ENCODE peak calls at places on chromosomes 2 and 18, in ten cellular contexts. W is A549, L is OCI-LY7, M is uterus, Q is PC-3, A is pancreas, R is coronary artery, P is psoas muscle, J is cardiac muscle cell, O is tibial artery. E is an unnamed sample.

GRCh38 chr2:144320491-144320890 is 199.4 kb downstream of the ZEB2 start:
- DNase-seq in W (no peak), L (peak; percentile 49), M (no peak), Q (peak; percentile 78), A (no peak), R (no peak), P (no peak), J (no peak), O (peak; percentile 24), E (no peak)

GRCh38 chr2:27849558-27849957 is 40.6 kb downstream of the RBKS start:
- DNase-seq in W (no peak), L (no peak), M (no peak), Q (no peak), A (no peak), R (no peak), P (no peak), J (no peak), O (no peak), E (no peak)

GRCh38 chr2:26702025-26702424 is 9.5 kb downstream of the KCNK3 start:
- DNase-seq in W (no peak), L (no peak), M (no peak), Q (no peak), A (no peak), R (no peak), P (no peak), J (peak; percentile 43), O (no peak), E (no peak)

GRCh38 chr18:64275593-64276309 is 126.9 kb upstream of the LINC00305 start:
- DNase-seq in W (no peak), L (no peak), M (no peak), Q (no peak), A (no peak), R (no peak), P (no peak), J (no peak), O (no peak), E (no peak)

GRCh38 chr18:72539861-72540260 is 4.3 kb downstream of the CBLN2 start:
- DNase-seq in W (no peak), L (no peak), M (no peak), Q (no peak), A (no peak), R (no peak), P (no peak), J (no peak), O (no peak), E (no peak)

GRCh38 chr2:121699421-121700328 is 37.0 kb downstream of the NIFK start:
- DNase-seq in W (peak; percentile 76), L (peak; percentile 40), M (no peak), Q (peak; percentile 96), A (peak; percentile 62), R (no peak), P (peak; percentile 56), J (no peak), O (no peak), E (peak; percentile 32)

GRCh38 chr18:57942493-57942892 is 101.5 kb upstream of the NEDD4L start:
- DNase-seq in W (no peak), L (no peak), M (no peak), Q (no peak), A (no peak), R (no peak), P (no peak), J (no peak), O (no peak), E (no peak)

GRCh38 chr18:36155960-36156757 is 26.5 kb downstream of the ELP2 start:
- DNase-seq in W (no peak), L (no peak), M (no peak), Q (no peak), A (no peak), R (no peak), P (no peak), J (no peak), O (no peak), E (no peak)

GRCh38 chr2:169828141-169828811 is 1.0 kb downstream of the UBR3 start:
- DNase-seq in W (no peak), L (peak; percentile 56), M (peak; percentile 41), Q (peak; percentile 63), A (no peak), R (peak; percentile 80), P (peak; percentile 30), J (peak; percentile 89), O (peak; percentile 52), E (no peak)

GRCh38 chr2:169824373-169825333 is at the start of gene METTL5:
- DNase-seq in W (peak; percentile 82), L (peak; percentile 85), M (peak; percentile 76), Q (peak; percentile 86), A (peak; percentile 93), R (peak; percentile 84), P (peak; percentile 85), J (peak; percentile 91), O (peak; percentile 75), E (peak; percentile 79)

GRCh38 chr2:169822785-169823392 is 1.8 kb downstream of the METTL5 start:
- DNase-seq in W (no peak), L (no peak), M (no peak), Q (no peak), A (no peak), R (no peak), P (no peak), J (no peak), O (no peak), E (no peak)

GRCh38 chr2:169823996-169824372 is 721 bp downstream of the METTL5 start:
- DNase-seq in W (no peak), L (no peak), M (no peak), Q (no peak), A (no peak), R (no peak), P (no peak), J (no peak), O (no peak), E (no peak)

DNA sequence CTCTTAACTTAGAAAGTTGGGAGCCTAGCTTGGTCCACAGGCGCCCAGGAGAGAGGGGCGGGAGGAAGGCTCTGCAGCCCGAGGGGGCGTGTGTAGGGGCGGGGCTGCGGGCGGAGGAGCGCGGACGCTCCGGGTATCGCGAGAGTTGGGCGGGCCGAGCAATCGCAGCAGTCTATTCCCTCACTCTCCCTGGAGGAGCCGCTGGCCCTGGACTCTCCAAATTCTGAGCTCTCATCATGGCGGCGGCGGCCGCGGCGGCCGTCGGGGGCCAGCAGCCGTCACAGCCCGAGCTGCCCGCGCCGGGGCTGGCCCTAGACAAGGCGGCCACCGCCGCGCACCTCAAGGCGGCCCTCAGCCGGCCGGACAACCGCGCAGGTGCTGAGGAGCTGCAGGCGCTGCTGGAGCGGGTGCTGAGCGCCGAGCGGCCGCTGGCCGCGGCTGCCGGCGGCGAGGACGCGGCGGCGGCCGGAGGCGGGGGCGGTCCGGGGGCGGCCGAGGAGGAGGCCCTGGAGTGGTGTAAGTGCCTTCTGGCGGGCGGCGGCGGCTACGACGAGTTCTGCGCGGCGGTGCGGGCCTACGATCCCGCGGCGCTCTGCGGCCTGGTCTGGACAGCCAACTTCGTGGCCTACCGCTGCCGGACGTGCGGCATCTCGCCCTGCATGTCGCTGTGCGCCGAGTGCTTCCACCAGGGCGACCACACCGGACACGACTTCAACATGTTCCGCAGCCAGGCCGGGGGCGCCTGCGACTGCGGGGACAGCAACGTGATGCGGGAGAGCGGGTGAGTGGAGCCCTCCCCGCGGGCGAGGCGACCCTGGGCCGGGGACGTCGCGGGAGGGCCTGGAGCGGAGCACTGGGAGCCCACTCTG is at the start of gene UBR3:
- DNase-seq in W (peak; percentile 91), L (peak; percentile 89), M (peak; percentile 94), Q (peak; percentile 88), A (peak; percentile 96), R (peak; percentile 95), P (peak; percentile 95), J (peak; percentile 95), O (peak; percentile 92), E (peak; percentile 96)
- TF ChIP-seq CTCF in W (no peak), L (no peak), M (peak; percentile 22), Q (no peak), A (no peak), R (no peak), P (peak; percentile 9), J (no peak), O (no peak), E (peak; percentile 33)

DNA sequence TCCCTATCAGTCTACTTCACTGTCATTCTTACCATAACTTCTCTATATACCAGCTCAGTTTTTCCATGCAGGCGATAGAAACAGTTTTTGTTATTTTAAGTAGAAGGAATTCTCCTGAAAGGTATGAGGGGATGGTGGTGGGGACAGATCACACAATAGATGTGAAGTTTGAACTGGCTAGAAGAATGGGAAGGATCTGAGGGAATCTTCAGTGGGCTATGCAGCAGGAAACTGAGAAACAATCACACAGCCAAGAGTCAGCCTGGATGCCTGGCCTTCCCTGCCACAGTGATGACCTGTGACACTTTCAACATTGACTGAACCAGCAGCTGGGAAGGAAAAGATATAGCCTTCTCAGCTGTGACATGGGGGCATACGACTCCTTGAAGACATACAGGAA is 329.1 kb upstream of the GULP1 start:
- DNase-seq in W (no peak), L (no peak), M (no peak), Q (no peak), A (no peak), R (no peak), P (no peak), J (no peak), O (no peak), E (no peak)
- H3K27ac ChIP-seq in W (no peak overlapping the region), L (no peak overlapping the region), M (no peak overlapping the region), Q (no peak overlapping the region), A (no peak overlapping the region), R (no peak overlapping the region), P (no peak overlapping the region), J (no peak overlapping the region), O (peak overlapping the region; percentile 32), E (no peak overlapping the region)

GRCh38 chr18:2971741-2972552 is 41.0 kb downstream of the LPIN2 start:
- DNase-seq in W (no peak), L (peak; percentile 45), M (peak; percentile 42), Q (no peak), A (no peak), R (no peak), P (no peak), J (no peak), O (peak; percentile 66), E (peak; percentile 36)
- H3K4me3 ChIP-seq in W (no peak overlapping the region), L (no peak overlapping the region), M (no peak overlapping the region), Q (no peak overlapping the region), A (no peak overlapping the region), R (peak overlapping the region; percentile 27), P (peak overlapping the region; percentile 45), J (no peak overlapping the region), O (peak overlapping the region; percentile 27), E (peak overlapping the region; percentile 31)

GRCh38 chr2:112809112-112809511 is 24.8 kb upstream of the IL1A start:
- DNase-seq in W (no peak), L (no peak), M (no peak), Q (no peak), A (no peak), R (no peak), P (no peak), J (no peak), O (no peak), E (no peak)

GRCh38 chr2:112805542-112805941 is 21.2 kb upstream of the IL1A start:
- DNase-seq in W (no peak), L (no peak), M (no peak), Q (no peak), A (no peak), R (no peak), P (no peak), J (no peak), O (no peak), E (no peak)

GRCh38 chr2:112803691-112804521 is 19.6 kb upstream of the IL1A start:
- DNase-seq in W (peak; percentile 55), L (no peak), M (no peak), Q (peak; percentile 96), A (no peak), R (no peak), P (no peak), J (no peak), O (no peak), E (no peak)

GRCh38 chr2:112811276-112811831 is 25.2 kb downstream of the IL1B start:
- DNase-seq in W (no peak), L (no peak), M (no peak), Q (no peak), A (no peak), R (no peak), P (no peak), J (no peak), O (no peak), E (no peak)

DNA sequence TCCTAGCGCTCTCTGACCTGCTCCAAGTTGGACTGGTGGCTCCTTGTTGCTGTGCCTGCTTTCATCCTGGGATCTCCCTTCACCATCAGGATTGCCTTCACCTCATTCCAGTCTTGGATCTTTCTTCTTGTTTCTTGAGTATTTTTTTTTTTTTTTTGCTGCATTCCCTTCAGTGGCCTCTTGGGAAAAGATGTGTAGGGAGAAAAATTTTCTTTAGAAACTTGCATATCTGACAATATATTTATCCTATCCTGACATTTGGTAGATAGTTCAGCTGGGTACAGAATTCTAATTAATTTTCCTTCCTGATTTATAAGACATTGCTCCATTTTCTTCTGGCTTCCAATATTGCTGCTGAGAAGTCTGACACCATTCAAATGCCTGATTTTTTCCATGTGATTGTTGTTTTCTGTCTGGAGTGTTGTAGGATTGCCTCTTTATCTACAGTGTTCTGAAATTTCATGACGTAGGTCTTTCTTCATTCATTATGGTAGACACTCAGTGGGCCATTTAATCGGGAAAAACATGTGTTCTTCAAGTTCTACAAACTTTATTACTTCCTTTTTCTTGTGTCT is 23.0 kb upstream of the IL1A start:
- DNase-seq in W (no peak), L (no peak), M (no peak), Q (no peak), A (no peak), R (no peak), P (no peak), J (no peak), O (no peak), E (no peak)
- TF ChIP-seq CTCF in W (no peak), L (no peak), M (no peak), Q (no peak), A (no peak), R (no peak), P (no peak), J (no peak), O (no peak), E (no peak)